ENCODE peak calls at places on chromosomes 5 and 9, in six cellular contexts. G, J, W, A, L and F are unnamed samples.

GRCh38 chr9:80797841-80798688 is 891.3 kb downstream of the TLE1 start:
- DNase-seq in G (peak; percentile 47), J (no peak), W (no peak), A (no peak), L (no peak), F (peak; percentile 88)

GRCh38 chr9:134546231-134546731 is 95.3 kb upstream of the COL5A1 start:
- DNase-seq in G (peak; percentile 60), J (no peak), W (no peak), A (no peak), L (no peak), F (peak; percentile 68)

GRCh38 chr9:112112519-112112918 is 62.6 kb downstream of the SUSD1 start:
- DNase-seq in G (peak; percentile 96), J (no peak), W (no peak), A (no peak), L (no peak), F (peak; percentile 88)

GRCh38 chr5:154829181-154829588 is 21.2 kb downstream of the FAXDC2 start:
- DNase-seq in G (no peak), J (no peak), W (no peak), A (no peak), L (no peak), F (no peak)

GRCh38 chr5:170221319-170221718 is 11.5 kb upstream of the C5orf58 start:
- DNase-seq in G (peak; percentile 21), J (no peak), W (no peak), A (no peak), L (no peak), F (peak; percentile 45)

GRCh38 chr9:137138058-137138697 is 776 bp upstream of the GRIN1 start:
- DNase-seq in G (no peak), J (no peak), W (no peak), A (no peak), L (no peak), F (no peak)

GRCh38 chr5:84088996-84089395 is 295.7 kb downstream of the EDIL3 start:
- DNase-seq in G (peak; percentile 11), J (no peak), W (no peak), A (no peak), L (no peak), F (peak; percentile 56)

GRCh38 chr5:127840198-127840524 is 137.0 kb downstream of the CCDC192 start:
- DNase-seq in G (no peak), J (no peak), W (no peak), A (no peak), L (no peak), F (no peak)

GRCh38 chr5:165757756-165758155 is 2252.3 kb downstream of the MAT2B start:
- DNase-seq in G (no peak), J (no peak), W (no peak), A (no peak), L (no peak), F (no peak)

GRCh38 chr5:56896761-56897160 is 12.6 kb upstream of the SETD9 start:
- DNase-seq in G (no peak), J (no peak), W (no peak), A (no peak), L (no peak), F (no peak)

GRCh38 chr9:137434498-137435380 is 6.4 kb downstream of the ENTPD8 start:
- DNase-seq in G (no peak), J (no peak), W (no peak), A (no peak), L (no peak), F (no peak)

GRCh38 chr5:19564036-19564435 is 424.0 kb downstream of the CDH18 start:
- DNase-seq in G (peak; percentile 16), J (no peak), W (no peak), A (no peak), L (no peak), F (peak; percentile 48)

GRCh38 chr5:96408276-96408777 is 24.7 kb downstream of the PCSK1 start:
- DNase-seq in G (peak; percentile 92), J (no peak), W (no peak), A (no peak), L (no peak), F (peak; percentile 80)

GRCh38 chr9:121684381-121685145 is 33.1 kb downstream of the DAB2IP start:
- DNase-seq in G (no peak), J (no peak), W (no peak), A (no peak), L (no peak), F (no peak)

GRCh38 chr5:148911386-148911785 is 85.0 kb downstream of the ADRB2 start:
- DNase-seq in G (no peak), J (no peak), W (no peak), A (no peak), L (no peak), F (no peak)

GRCh38 chr5:92177926-92178487 is 794.9 kb upstream of the ARRDC3 start:
- DNase-seq in G (no peak), J (no peak), W (no peak), A (no peak), L (no peak), F (no peak)